ENCODE peak calls at places on chromosome 22, in four cellular contexts. D, R, Q and S are unnamed samples.

GRCh38 chr22:40720538-40721256 is 41.4 kb downstream of the MCHR1 start:
- DNase-seq in D (no peak), R (no peak), Q (no peak), S (no peak)

GRCh38 chr22:49107561-49107960 is 720.1 kb downstream of the BRD1 start:
- DNase-seq in D (no peak), R (peak), Q (no peak), S (no peak)

GRCh38 chr22:20957118-20957690 is 9.9 kb upstream of the AIFM3 start:
- DNase-seq in D (no peak), R (no peak), Q (no peak), S (no peak)

GRCh38 chr22:20788627-20789344 is 14.9 kb downstream of the SERPIND1 start:
- DNase-seq in D (no peak), R (no peak), Q (no peak), S (no peak)

GRCh38 chr22:45217345-45217744 is 23.3 kb downstream of the KIAA0930 start:
- DNase-seq in D (no peak), R (no peak), Q (no peak), S (no peak)

GRCh38 chr22:42064629-42065028 is 6.0 kb downstream of the NAGA start:
- DNase-seq in D (no peak), R (no peak), Q (no peak), S (no peak)

GRCh38 chr22:24444251-24444650 is 16.9 kb downstream of the ADORA2A start:
- DNase-seq in D (no peak), R (no peak), Q (no peak), S (no peak)

GRCh38 chr22:21972293-21972779 is 10.3 kb downstream of the TOP3B start:
- DNase-seq in D (peak), R (no peak), Q (peak), S (peak)

GRCh38 chr22:31650391-31650790 is 11.6 kb downstream of the PISD start:
- DNase-seq in D (peak), R (no peak), Q (no peak), S (no peak)

GRCh38 chr22:44546686-44547310 is 48.8 kb upstream of the RTL6 start:
- DNase-seq in D (no peak), R (no peak), Q (no peak), S (no peak)

GRCh38 chr22:33896801-33897620 is 23.3 kb downstream of the LARGE1 start:
- DNase-seq in D (no peak), R (no peak), Q (no peak), S (no peak)

GRCh38 chr22:40302149-40302548 is 44.2 kb upstream of the ADSL start:
- DNase-seq in D (no peak), R (no peak), Q (no peak), S (no peak)

GRCh38 chr22:25030636-25031035 is 78.1 kb downstream of the KIAA1671 start:
- DNase-seq in D (peak), R (no peak), Q (no peak), S (no peak)

GRCh38 chr22:27791494-27792241 is 9.9 kb downstream of the MN1 start:
- DNase-seq in D (no peak), R (no peak), Q (no peak), S (no peak)

GRCh38 chr22:29528144-29528543 is 25.4 kb downstream of the THOC5 start:
- DNase-seq in D (no peak), R (no peak), Q (no peak), S (no peak)

GRCh38 chr22:25202290-25202921 is 2.7 kb downstream of the CRYBB3 start:
- DNase-seq in D (peak), R (no peak), Q (peak), S (peak)

GRCh38 chr22:23553922-23554870 is 25.9 kb downstream of the IGLL1 start:
- DNase-seq in D (no peak), R (peak), Q (no peak), S (no peak)

GRCh38 chr22:32725369-32725988 is 76.0 kb upstream of the TIMP3 start:
- DNase-seq in D (no peak), R (no peak), Q (no peak), S (no peak)

GRCh38 chr22:21762712-21763581 is 27.4 kb upstream of the YPEL1 start:
- DNase-seq in D (no peak), R (no peak), Q (no peak), S (no peak)

DNA sequence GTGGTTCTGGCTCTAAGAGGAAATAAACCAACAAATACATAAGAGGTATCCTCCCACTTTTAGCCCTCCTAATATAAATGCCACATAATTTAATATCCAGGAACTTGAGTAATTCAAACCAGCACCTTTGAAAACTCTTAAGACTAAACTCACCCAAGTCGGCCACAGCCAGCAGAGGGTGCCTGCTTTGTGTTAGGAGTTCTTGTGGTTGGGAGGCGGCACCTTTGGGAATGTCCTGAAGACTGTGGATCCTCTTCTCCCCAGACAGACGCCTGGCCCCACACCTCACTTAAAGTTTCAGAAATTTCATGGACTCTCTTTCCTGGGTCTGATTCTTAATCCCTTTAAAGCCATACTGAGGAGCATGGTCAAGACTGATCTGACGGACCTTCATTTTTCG is 169.0 kb downstream of the TBC1D22A start:
- DNase-seq in D (peak), R (no peak), Q (no peak), S (no peak)
- TF ChIP-seq CTCF in D (peak), R (no peak), Q (no peak), S (no peak)

DNA sequence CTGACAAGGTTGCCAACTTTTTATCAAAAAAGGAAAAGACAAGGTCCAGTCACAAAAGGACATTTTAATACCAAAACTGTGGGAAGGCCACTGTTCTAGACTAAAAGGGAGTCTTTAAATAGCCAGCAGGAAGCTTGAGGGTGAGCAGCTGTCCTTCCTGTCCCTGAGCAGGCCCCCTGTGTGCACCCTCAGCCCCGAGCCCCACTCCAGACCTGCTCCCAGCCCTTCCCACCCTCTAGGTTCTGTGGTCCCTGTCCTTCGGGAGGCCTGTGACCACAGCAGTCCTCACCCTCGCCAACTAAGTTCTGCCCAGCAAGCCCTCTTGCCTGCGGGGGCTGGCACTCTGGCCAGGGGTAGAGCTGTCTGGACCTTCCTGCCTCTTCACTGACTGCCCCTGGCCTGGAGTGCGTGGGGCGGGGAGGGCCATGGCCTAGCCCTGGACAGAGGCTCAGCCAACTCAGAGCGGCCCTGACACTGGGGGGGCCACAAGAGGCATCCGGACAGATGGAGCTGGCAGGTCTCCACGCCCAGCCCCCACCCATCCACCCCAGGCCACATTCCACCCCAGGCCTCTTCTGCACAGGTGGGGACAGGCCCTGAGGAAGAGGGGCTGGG is 1.6 kb upstream of the PLXNB2 start:
- DNase-seq in D (no peak), R (no peak), Q (no peak), S (no peak)
- TF ChIP-seq CTCF in D (no peak), R (no peak), Q (no peak), S (no peak)

GRCh38 chr22:19085233-19086043 is 36.8 kb downstream of the DGCR2 start:
- DNase-seq in D (peak), R (peak), Q (no peak), S (peak)
- TF ChIP-seq CTCF in D (peak), R (no peak), Q (no peak), S (peak)

GRCh38 chr22:47408409-47408808 is 646.0 kb downstream of the TBC1D22A start:
- DNase-seq in D (no peak), R (no peak), Q (peak), S (no peak)
- TF ChIP-seq CTCF in D (no peak), R (no peak), Q (no peak), S (no peak)